ENCODE peak calls at places on chromosomes 13 and 19, in eight cellular contexts. I is Caco-2, G is globus pallidus, S is germinal center, U is body of pancreas, F is kidney, P is HCT116, C is H1. B is an unnamed sample.

GRCh38 chr13:21478881-21479808 is 20.0 kb upstream of the ZDHHC20 start:
- DNase-seq in S (peak), F (no peak), P (peak), G (peak), I (no peak), C (no peak), U (peak), B (no peak)

GRCh38 chr13:32009362-32009761 is 22.2 kb upstream of the FRY start:
- DNase-seq in G (no peak), I (no peak), C (no peak), S (no peak), F (no peak), U (no peak), P (no peak), B (no peak)

GRCh38 chr19:47093841-47094240 is 19.7 kb downstream of the ZC3H4 start:
- DNase-seq in P (no peak), S (no peak), G (no peak), I (no peak), U (no peak), F (peak), C (no peak), B (no peak)

GRCh38 chr19:3852614-3853254 is 16.1 kb downstream of the ZFR2 start:
- DNase-seq in G (no peak), C (no peak), U (no peak), P (peak), I (no peak), S (no peak), F (no peak), B (peak)

GRCh38 chr19:38674388-38675133 is 27.1 kb downstream of the ACTN4 start:
- DNase-seq in G (no peak), C (no peak), U (no peak), I (no peak), P (no peak), S (no peak), F (peak), B (no peak)

GRCh38 chr13:35926859-35927530 is 204.2 kb downstream of the DCLK1 start:
- DNase-seq in P (no peak), C (no peak), F (no peak), U (no peak), I (no peak), S (no peak), G (no peak), B (no peak)

GRCh38 chr13:113044431-113045114 is 61.0 kb upstream of the F7 start:
- DNase-seq in I (no peak), G (peak), F (peak), S (no peak), P (no peak), C (no peak), U (no peak), B (no peak)

GRCh38 chr19:45016388-45017314 is 15.4 kb downstream of the RELB start:
- DNase-seq in C (no peak), P (peak), F (no peak), S (peak), G (peak), U (peak), I (peak), B (peak)

GRCh38 chr19:12796146-12797071 is 5.1 kb downstream of the JUNB start:
- DNase-seq in P (no peak), F (peak), I (peak), C (no peak), S (peak), U (peak), G (peak), B (no peak)

GRCh38 chr13:22589880-22590279 is 590.9 kb upstream of the SGCG start:
- DNase-seq in C (no peak), P (no peak), S (no peak), I (no peak), U (no peak), G (no peak), F (no peak), B (no peak)

GRCh38 chr19:44775676-44776240 is 1.9 kb upstream of the CBLC start:
- DNase-seq in G (no peak), F (no peak), I (no peak), S (no peak), P (no peak), U (no peak), C (no peak), B (no peak)

GRCh38 chr13:31891472-31891871 is 140.1 kb upstream of the FRY start:
- DNase-seq in S (no peak), U (peak), P (no peak), G (no peak), I (no peak), F (no peak), C (no peak), B (no peak)

GRCh38 chr13:110062077-110062776 is 244.7 kb downstream of the COL4A1 start:
- DNase-seq in U (peak), G (no peak), S (no peak), F (peak), I (no peak), P (no peak), C (no peak), B (no peak)

GRCh38 chr13:21124853-21125252 is 51.5 kb downstream of the SKA3 start:
- DNase-seq in C (no peak), S (no peak), F (peak), I (no peak), G (no peak), U (peak), P (no peak), B (no peak)

GRCh38 chr19:32642771-32643170 is 32.2 kb downstream of the ANKRD27 start:
- DNase-seq in G (no peak), F (no peak), P (no peak), S (no peak), U (no peak), I (no peak), C (no peak), B (peak)

GRCh38 chr13:98944336-98944735 is 33.5 kb downstream of the DOCK9 start:
- DNase-seq in C (no peak), I (no peak), U (no peak), G (no peak), F (no peak), S (no peak), P (no peak), B (no peak)

GRCh38 chr13:99220199-99220931 is 19.7 kb downstream of the UBAC2 start:
- DNase-seq in I (no peak), P (no peak), C (no peak), S (no peak), F (no peak), U (no peak), G (no peak), B (no peak)

GRCh38 chr19:54918499-54918898 is 12.6 kb downstream of the NCR1 start:
- DNase-seq in I (no peak), F (no peak), S (no peak), C (no peak), U (no peak), P (no peak), G (no peak), B (no peak)

GRCh38 chr13:98839826-98840769 is 87.6 kb upstream of the SLC15A1 start:
- DNase-seq in C (peak), U (peak), G (peak), I (peak), S (peak), F (peak), P (peak), B (peak)

GRCh38 chr19:36112678-36113077 is 1.7 kb downstream of the OVOL3 start:
- DNase-seq in C (no peak), I (no peak), F (no peak), S (no peak), U (no peak), G (no peak), P (no peak), B (no peak)

GRCh38 chr19:12872941-12873890 is 8.0 kb downstream of the DNASE2 start:
- DNase-seq in G (no peak), P (no peak), F (no peak), I (peak), S (peak), C (no peak), U (peak), B (peak)

GRCh38 chr13:37870489-37870845 is 895 bp upstream of the TRPC4 start:
- DNase-seq in P (no peak), C (no peak), F (no peak), S (no peak), I (no peak), U (no peak), G (no peak), B (no peak)

GRCh38 chr19:41563847-41564514 is 12.0 kb upstream of the CEACAM21 start:
- DNase-seq in P (no peak), F (no peak), I (no peak), U (no peak), C (no peak), G (no peak), S (peak), B (no peak)

GRCh38 chr13:27962982-27963381 is 6.1 kb downstream of the CDX2 start:
- DNase-seq in U (no peak), G (no peak), C (no peak), S (no peak), F (no peak), P (no peak), I (no peak), B (no peak)

GRCh38 chr19:47729468-47729798 is 15.9 kb upstream of the NOP53 start:
- DNase-seq in C (no peak), U (peak), S (no peak), I (peak), F (peak), G (no peak), P (peak), B (no peak)

GRCh38 chr13:91142572-91142971 is 204.9 kb upstream of the MIR17HG start:
- DNase-seq in S (no peak), C (no peak), F (no peak), G (no peak), P (no peak), U (peak), I (no peak), B (no peak)

GRCh38 chr13:111937763-111938375 is 129.1 kb upstream of the SOX1 start:
- DNase-seq in P (no peak), U (peak), F (no peak), G (no peak), S (no peak), C (no peak), I (no peak), B (no peak)

GRCh38 chr13:110520431-110521295 is 40.9 kb downstream of the RAB20 start:
- DNase-seq in C (no peak), U (peak), F (peak), G (peak), S (no peak), I (no peak), P (no peak), B (no peak)

GRCh38 chr13:94968757-94969086 is 256.4 kb upstream of the SOX21 start:
- DNase-seq in F (no peak), U (no peak), I (no peak), P (no peak), S (no peak), C (no peak), G (no peak), B (no peak)

GRCh38 chr13:27404680-27405079 is 19.7 kb upstream of the GTF3A start:
- DNase-seq in U (peak), F (no peak), P (no peak), I (no peak), G (no peak), C (no peak), S (no peak), B (no peak)

GRCh38 chr19:17264641-17264979 is at the start of gene USHBP1:
- DNase-seq in G (no peak), F (no peak), U (no peak), S (no peak), I (no peak), C (no peak), P (no peak), B (no peak)

GRCh38 chr19:3054972-3055740 is 7.1 kb downstream of the TLE5 start:
- DNase-seq in F (no peak), C (no peak), U (no peak), G (no peak), P (no peak), I (no peak), S (no peak), B (no peak)

GRCh38 chr13:33230178-33230881 is 55.2 kb downstream of the STARD13 start:
- DNase-seq in I (no peak), U (no peak), G (no peak), F (no peak), S (no peak), C (no peak), P (no peak), B (no peak)

GRCh38 chr13:105847532-105848295 is 687.7 kb downstream of the EFNB2 start:
- DNase-seq in G (no peak), S (no peak), U (no peak), I (no peak), C (no peak), F (no peak), P (no peak), B (no peak)